ENCODE peak calls at places on chromosomes 1 and 21, in five cellular contexts. E is fibroblast of lung, N is GM06990, C is WERI-Rb-1, S is ovary. H is an unnamed sample.

GRCh38 chr1:224540535-224540934 is 75.6 kb upstream of the CNIH3 start:
- DNase-seq in E (no peak), N (no peak), C (no peak), S (no peak), H (no peak)

GRCh38 chr1:214321686-214322453 is 40.9 kb downstream of the SMYD2 start:
- DNase-seq in E (no peak), N (peak), C (no peak), S (no peak), H (peak)

GRCh38 chr1:67367370-67368345 is 60.0 kb downstream of the IL12RB2 start:
- DNase-seq in E (peak), N (no peak), C (no peak), S (peak), H (no peak)

GRCh38 chr1:80922906-80923305 is 877.8 kb upstream of the ADGRL2 start:
- DNase-seq in E (no peak), N (no peak), C (no peak), S (no peak), H (no peak)

GRCh38 chr1:84939151-84939550 is 46.1 kb upstream of the LPAR3 start:
- DNase-seq in E (peak), N (no peak), C (no peak), S (no peak), H (no peak)

GRCh38 chr1:15649937-15650336 is 32.7 kb downstream of the DDI2 start:
- DNase-seq in E (no peak), N (no peak), C (no peak), S (no peak), H (no peak)

GRCh38 chr1:158290571-158290935 is 830 bp downstream of the CD1C start:
- DNase-seq in E (no peak), N (no peak), C (no peak), S (no peak), H (no peak)

GRCh38 chr1:1157426-1157913 is 16.2 kb upstream of the TTLL10 start:
- DNase-seq in E (peak), N (peak), C (no peak), S (peak), H (peak)

GRCh38 chr1:154352581-154353459 is 27.5 kb downstream of the ATP8B2 start:
- DNase-seq in E (peak), N (no peak), C (peak), S (peak), H (peak)

GRCh38 chr1:234647245-234647644 is 37.3 kb upstream of the IRF2BP2 start:
- DNase-seq in E (no peak), N (no peak), C (no peak), S (no peak), H (no peak)

GRCh38 chr1:44707959-44708831 is 22.8 kb downstream of the RNU5D-1 start:
- DNase-seq in E (peak), N (no peak), C (no peak), S (no peak), H (peak)

GRCh38 chr1:45887156-45887842 is 83.9 kb downstream of the MAST2 start:
- DNase-seq in E (no peak), N (no peak), C (no peak), S (no peak), H (no peak)

GRCh38 chr1:197738927-197739326 is 36.4 kb downstream of the DENND1B start:
- DNase-seq in E (no peak), N (no peak), C (no peak), S (no peak), H (no peak)

GRCh38 chr1:192861860-192862259 is 53.0 kb downstream of the RGS2 start:
- DNase-seq in E (no peak), N (no peak), C (no peak), S (no peak), H (no peak)

GRCh38 chr1:18938008-18938706 is 18.3 kb downstream of the IFFO2 start:
- DNase-seq in E (no peak), N (no peak), C (peak), S (no peak), H (no peak)

GRCh38 chr1:207463021-207463420 is 8.9 kb downstream of the CR2 start:
- DNase-seq in E (no peak), N (no peak), C (no peak), S (no peak), H (no peak)

GRCh38 chr1:178412400-178412770 is 84.4 kb downstream of the CLEC20A start:
- DNase-seq in E (peak), N (peak), C (no peak), S (no peak), H (peak)

GRCh38 chr1:247407180-247407616 is 8.8 kb upstream of the NLRP3 start:
- DNase-seq in E (no peak), N (peak), C (no peak), S (no peak), H (peak)

GRCh38 chr1:88014126-88014525 is 669.9 kb upstream of the PKN2 start:
- DNase-seq in E (no peak), N (no peak), C (no peak), S (no peak), H (no peak)

GRCh38 chr1:153498746-153499145 is 37.0 kb downstream of the S100A6 start:
- DNase-seq in E (peak), N (no peak), C (no peak), S (no peak), H (no peak)

GRCh38 chr1:154400381-154400801 is 4.8 kb upstream of the IL6R start:
- DNase-seq in E (no peak), N (no peak), C (no peak), S (no peak), H (no peak)

GRCh38 chr1:22196041-22196440 is 53.1 kb upstream of the WNT4 start:
- DNase-seq in E (no peak), N (no peak), C (no peak), S (no peak), H (no peak)

GRCh38 chr1:117655220-117655577 is 49.4 kb downstream of the TENT5C start:
- DNase-seq in E (no peak), N (no peak), C (no peak), S (no peak), H (no peak)

GRCh38 chr1:36386262-36387140 is 777 bp upstream of the STK40 start:
- DNase-seq in E (peak), N (peak), C (peak), S (peak), H (peak)

GRCh38 chr1:151829352-151830046 is 2.1 kb downstream of the RORC start:
- DNase-seq in E (no peak), N (no peak), C (no peak), S (no peak), H (no peak)

GRCh38 chr1:116152950-116153691 is 41.9 kb downstream of the MAB21L3 start:
- DNase-seq in E (no peak), N (no peak), C (no peak), S (no peak), H (no peak)

GRCh38 chr1:233719626-233720334 is 105.9 kb downstream of the KCNK1 start:
- DNase-seq in E (no peak), N (no peak), C (no peak), S (no peak), H (no peak)

GRCh38 chr1:201883786-201884185 is 4.9 kb upstream of the SHISA4 start:
- DNase-seq in E (peak), N (no peak), C (peak), S (peak), H (peak)

GRCh38 chr1:118012725-118013124 is 83.2 kb downstream of the WDR3 start:
- DNase-seq in E (no peak), N (no peak), C (no peak), S (no peak), H (no peak)

GRCh38 chr1:231786126-231786525 is 159.5 kb downstream of the DISC1 start:
- DNase-seq in E (no peak), N (no peak), C (no peak), S (no peak), H (no peak)

GRCh38 chr1:11495579-11495978 is 16.6 kb downstream of the DISP3 start:
- DNase-seq in E (no peak), N (no peak), C (no peak), S (no peak), H (no peak)

GRCh38 chr1:39394598-39394997 is 96.8 kb upstream of the BMP8A start:
- DNase-seq in E (no peak), N (no peak), C (no peak), S (no peak), H (no peak)

GRCh38 chr1:21294266-21295058 is 4.2 kb upstream of the ECE1 start:
- DNase-seq in E (no peak), N (peak), C (no peak), S (no peak), H (peak)

GRCh38 chr1:84037758-84038611 is 39.1 kb upstream of the TTLL7 start:
- DNase-seq in E (no peak), N (no peak), C (no peak), S (no peak), H (no peak)

GRCh38 chr1:34806396-34806795 is 13.6 kb downstream of the GJA4 start:
- DNase-seq in E (no peak), N (no peak), C (no peak), S (no peak), H (no peak)

GRCh38 chr1:31084782-31085569 is 19.5 kb upstream of the PUM1 start:
- DNase-seq in E (no peak), N (no peak), C (no peak), S (no peak), H (no peak)

GRCh38 chr1:43688594-43689000 is 18.7 kb upstream of the ST3GAL3 start:
- DNase-seq in E (peak), N (no peak), C (no peak), S (no peak), H (no peak)

GRCh38 chr21:32626633-32627196 is 14.5 kb upstream of the CFAP298 start:
- DNase-seq in E (peak), N (no peak), C (no peak), S (no peak), H (no peak)

DNA sequence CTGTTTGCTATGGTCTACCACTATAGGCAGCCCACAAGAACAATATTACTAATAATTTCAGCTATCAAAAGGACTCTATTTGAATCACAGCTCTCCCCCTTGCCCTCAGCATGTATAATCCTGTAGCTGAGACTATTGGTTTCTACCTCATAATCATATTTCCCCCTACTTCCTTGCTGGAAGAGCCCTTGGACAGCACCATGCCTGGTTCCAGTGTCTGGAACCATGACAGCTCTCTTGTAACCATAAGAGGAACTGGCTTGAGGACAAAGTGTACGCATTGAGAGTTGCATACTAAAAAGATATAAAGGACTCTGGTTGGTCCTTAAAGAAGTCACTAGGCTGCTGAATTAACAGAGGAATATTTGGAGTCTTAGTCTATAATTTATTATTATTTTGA is 110.7 kb upstream of the ZRANB2 start:
- DNase-seq in E (no peak), N (no peak), C (no peak), S (no peak), H (no peak)
- TF ChIP-seq CTCF in E (no peak), N (no peak), C (no peak), S (no peak), H (no peak)

GRCh38 chr1:6447818-6448748 is 17.9 kb downstream of the TNFRSF25 start:
- DNase-seq in E (no peak), N (no peak), C (no peak), S (no peak), H (no peak)
- TF ChIP-seq CTCF in E (no peak), N (peak), C (no peak), S (no peak), H (no peak)

GRCh38 chr1:9443913-9444445 is 95.3 kb upstream of the SLC25A33 start:
- DNase-seq in E (peak), N (no peak), C (no peak), S (peak), H (no peak)

GRCh38 chr1:9444532-9444931 is 94.7 kb upstream of the SLC25A33 start:
- DNase-seq in E (no peak), N (no peak), C (peak), S (no peak), H (no peak)

GRCh38 chr1:9442266-9442846 is 96.9 kb upstream of the SLC25A33 start:
- DNase-seq in E (peak), N (no peak), C (no peak), S (no peak), H (no peak)

GRCh38 chr1:9440763-9441194 is 98.5 kb upstream of the SLC25A33 start:
- DNase-seq in E (no peak), N (no peak), C (no peak), S (no peak), H (no peak)

DNA sequence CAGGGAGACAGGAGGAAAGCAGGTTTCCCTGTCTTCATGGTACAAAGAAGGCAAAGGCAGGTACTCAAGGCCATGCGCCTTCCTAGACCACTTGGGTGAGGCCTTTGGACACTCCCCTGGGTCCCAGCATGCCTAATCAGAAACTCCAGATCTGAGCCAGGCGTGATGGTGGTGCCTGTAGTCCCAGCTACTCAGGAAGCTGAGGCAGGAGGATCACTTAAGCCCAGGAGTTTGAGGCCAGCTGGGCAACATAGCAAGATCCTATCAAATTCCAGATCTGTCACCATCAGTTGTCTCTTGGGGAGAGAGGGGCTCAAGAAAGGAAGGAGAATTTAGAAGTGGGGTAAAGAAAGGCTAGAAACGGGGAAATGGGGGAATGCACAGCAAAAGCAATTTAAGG is 96.3 kb upstream of the SLC25A33 start:
- DNase-seq in E (no peak), N (no peak), C (no peak), S (no peak), H (no peak)
- TF ChIP-seq CTCF in E (no peak), N (no peak), C (no peak), S (no peak), H (no peak)

GRCh38 chr1:23872421-23872820 is 4.3 kb upstream of the FUCA1 start:
- DNase-seq in E (no peak), N (no peak), C (no peak), S (no peak), H (no peak)
- TF ChIP-seq CTCF in E (no peak), N (no peak), C (no peak), S (no peak), H (no peak)

DNA sequence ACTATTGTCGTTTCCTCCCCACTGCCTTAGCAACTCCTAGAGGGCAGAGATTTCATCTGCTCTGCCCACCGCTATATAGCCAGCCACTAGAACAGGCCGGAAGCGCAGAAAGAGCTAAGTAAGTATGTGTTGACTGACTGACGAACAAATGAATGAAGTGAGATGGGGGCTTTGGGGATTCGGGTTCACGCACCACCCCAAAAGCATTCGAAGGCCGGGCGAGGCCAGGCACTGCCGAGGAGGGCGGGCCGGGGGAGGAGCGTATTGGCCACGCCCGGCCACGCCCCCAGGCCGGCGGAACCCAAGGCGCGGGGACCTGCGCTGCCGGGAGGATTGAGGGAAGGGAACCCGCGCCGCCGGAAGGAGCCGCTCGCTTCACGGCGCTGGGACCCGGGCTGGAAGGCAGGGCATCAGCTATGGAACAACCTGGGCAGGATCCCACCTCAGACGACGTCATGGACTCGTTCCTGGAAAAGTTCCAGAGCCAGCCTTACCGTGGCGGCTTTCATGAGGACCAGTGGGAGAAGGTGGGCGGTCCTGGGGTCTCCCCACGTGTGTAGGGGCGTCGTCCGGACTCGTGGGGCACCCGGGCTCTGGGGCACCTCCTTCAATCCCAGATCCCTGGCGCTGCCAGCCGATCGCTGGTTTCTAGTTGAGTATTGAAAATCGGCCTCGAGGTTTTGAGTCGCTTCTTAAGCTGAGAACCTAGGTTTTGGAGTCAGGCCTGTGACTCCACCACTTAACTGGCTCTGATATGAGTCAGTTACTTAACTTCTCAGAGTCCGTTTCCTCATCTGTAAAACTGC is at the start of gene TTC4:
- DNase-seq in E (peak), N (peak), C (peak), S (peak), H (peak)
- TF ChIP-seq CTCF in E (no peak), N (no peak), C (no peak), S (peak), H (no peak)